ENCODE peak calls at places on chromosome 16, in five cellular contexts. R is AG10803, G is Peyer's patch, I is GM13976, U is cardiac muscle cell. C is an unnamed sample.

GRCh38 chr16:85656351-85657266 is 32.1 kb downstream of the GINS2 start:
- DNase-seq in R (peak; percentile 37), G (no peak), U (no peak), I (no peak), C (no peak)

GRCh38 chr16:78310990-78311561 is 211.6 kb downstream of the WWOX start:
- DNase-seq in R (peak; percentile 6), I (no peak), G (no peak), U (no peak), C (no peak)

GRCh38 chr16:71367243-71367976 is 8.9 kb downstream of the CALB2 start:
- DNase-seq in G (peak; percentile 62), U (peak; percentile 76), I (peak; percentile 72), R (peak; percentile 35), C (peak; percentile 89)

GRCh38 chr16:51971184-51971583 is 575.8 kb downstream of the TOX3 start:
- DNase-seq in I (no peak), U (peak; percentile 63), G (no peak), R (peak; percentile 17), C (peak; percentile 47)

GRCh38 chr16:86531193-86531550 is 20.8 kb downstream of the FOXF1 start:
- DNase-seq in R (no peak), U (no peak), I (no peak), G (no peak), C (no peak)

GRCh38 chr16:72783716-72784320 is 264.1 kb downstream of the ZFHX3 start:
- DNase-seq in R (peak; percentile 20), I (no peak), G (no peak), U (no peak), C (no peak)

GRCh38 chr16:59950431-59950830 is 1216.3 kb upstream of the GOT2 start:
- DNase-seq in U (no peak), G (no peak), I (no peak), R (peak; percentile 8), C (no peak)

GRCh38 chr16:20675488-20676267 is 21.8 kb downstream of the ACSM1 start:
- DNase-seq in U (peak; percentile 20), G (peak; percentile 61), I (peak; percentile 27), R (peak; percentile 5), C (no peak)

GRCh38 chr16:35425270-35425669 is 1965.9 kb downstream of the TP53TG3F start:
- DNase-seq in U (no peak), I (no peak), G (no peak), R (no peak), C (no peak)

GRCh38 chr16:21656795-21657768 is 4.7 kb upstream of the IGSF6 start:
- DNase-seq in G (no peak), U (peak; percentile 45), R (peak; percentile 63), I (peak; percentile 63), C (no peak)

GRCh38 chr16:63361032-63361624 is 1324.9 kb upstream of the CDH8 start:
- DNase-seq in G (no peak), I (peak; percentile 32), R (peak; percentile 65), U (peak; percentile 62), C (no peak)

GRCh38 chr16:54595636-54596035 is 309.0 kb upstream of the IRX3 start:
- DNase-seq in G (no peak), R (no peak), U (no peak), I (no peak), C (no peak)

GRCh38 chr16:89383095-89384003 is 107.0 kb downstream of the ANKRD11 start:
- DNase-seq in I (no peak), G (peak; percentile 76), R (no peak), U (peak; percentile 81), C (peak; percentile 54)

GRCh38 chr16:47507701-47508100 is 46.6 kb downstream of the PHKB start:
- DNase-seq in U (no peak), I (no peak), R (no peak), G (no peak), C (no peak)

GRCh38 chr16:53498984-53499383 is 4.0 kb downstream of the AKTIP start:
- DNase-seq in I (no peak), U (no peak), R (no peak), G (no peak), C (no peak)

GRCh38 chr16:84700518-84701277 is 898 bp downstream of the USP10 start:
- DNase-seq in G (no peak), I (peak; percentile 41), R (no peak), U (peak; percentile 35), C (no peak)

GRCh38 chr16:55499951-55500350 is 8.9 kb upstream of the LPCAT2 start:
- DNase-seq in I (peak; percentile 6), U (peak; percentile 32), G (no peak), R (peak; percentile 100), C (no peak)

GRCh38 chr16:24372824-24373223 is 116.7 kb downstream of the CACNG3 start:
- DNase-seq in G (no peak), I (no peak), U (no peak), R (no peak), C (no peak)

GRCh38 chr16:77775911-77776909 is 12.2 kb upstream of the VAT1L start:
- DNase-seq in G (no peak), R (no peak), U (no peak), I (no peak), C (no peak)

GRCh38 chr16:6177781-6178180 is 1080.2 kb upstream of the EEF2KMT start:
- DNase-seq in I (no peak), U (no peak), G (no peak), R (no peak), C (no peak)
- TF ChIP-seq CTCF in I (no peak), U (no peak), G (peak; percentile 8), R (no peak), C (no peak)

GRCh38 chr16:81137012-81137335 is 40.8 kb upstream of the GCSH start:
- DNase-seq in U (peak; percentile 22), R (peak; percentile 49), I (no peak), G (no peak), C (no peak)

GRCh38 chr16:81143921-81144471 is 47.8 kb upstream of the GCSH start:
- DNase-seq in G (no peak), R (no peak), U (no peak), I (no peak), C (no peak)

GRCh38 chr16:81142864-81143263 is 46.7 kb upstream of the GCSH start:
- DNase-seq in R (no peak), G (no peak), I (no peak), U (no peak), C (no peak)

GRCh38 chr16:81137754-81138153 is 41.6 kb upstream of the GCSH start:
- DNase-seq in I (no peak), U (no peak), R (no peak), G (no peak), C (no peak)

DNA sequence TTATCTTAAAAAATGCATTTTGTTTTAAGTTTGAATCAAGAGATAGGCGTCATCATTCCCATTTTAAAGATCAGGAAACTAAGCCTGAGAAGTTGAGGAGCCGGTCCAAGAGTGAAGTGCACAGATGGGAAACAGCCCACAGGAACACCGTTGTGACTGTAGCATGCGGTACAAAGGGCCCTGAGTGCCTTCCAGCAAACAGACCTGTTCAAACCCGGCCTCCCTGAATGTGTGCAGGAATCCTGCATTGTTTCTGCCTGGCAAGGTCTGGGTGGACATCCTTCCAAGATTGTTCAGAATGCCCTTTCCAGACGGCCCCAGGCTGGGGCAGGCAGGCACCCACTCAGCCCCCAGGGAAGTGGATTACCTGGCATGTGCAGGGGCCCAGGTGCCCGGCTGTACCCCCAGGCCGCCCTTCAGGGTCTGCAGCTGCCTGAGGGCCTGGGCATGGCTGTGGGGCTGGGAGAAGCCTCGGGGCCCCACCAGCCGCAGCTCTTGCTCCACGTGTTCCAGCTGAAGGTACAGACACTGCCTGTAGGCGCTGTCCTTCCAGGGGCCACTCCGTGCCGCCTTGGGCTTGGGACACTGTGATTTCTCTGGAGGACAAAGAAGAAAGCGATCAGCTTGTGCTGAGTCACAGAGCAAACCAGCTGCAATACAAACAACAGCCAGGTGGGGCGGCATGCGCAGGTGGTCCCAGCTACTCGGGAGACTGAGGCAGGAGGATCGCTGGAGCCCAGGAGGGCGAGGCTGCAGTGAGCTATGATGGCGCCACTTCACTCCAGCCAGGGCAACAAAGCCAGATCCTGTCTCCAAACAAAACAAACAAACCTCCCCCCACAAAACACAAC is 45.0 kb upstream of the GCSH start:
- DNase-seq in R (no peak), I (no peak), U (no peak), G (no peak), C (peak; percentile 23)
- TF ChIP-seq CTCF in R (peak; percentile 3), I (no peak), U (peak; percentile 30), G (no peak), C (peak; percentile 49)

GRCh38 chr16:11372073-11372923 is 27.0 kb downstream of the RMI2 start:
- DNase-seq in U (no peak), I (no peak), G (no peak), R (no peak), C (no peak)
- TF ChIP-seq CTCF in U (no peak), I (no peak), G (no peak), R (no peak), C (no peak)

GRCh38 chr16:57146735-57147134 is 39.1 kb downstream of the PSME3IP1 start:
- DNase-seq in U (peak; percentile 18), I (no peak), R (no peak), G (no peak), C (peak; percentile 47)
- TF ChIP-seq CTCF in U (peak; percentile 24), I (no peak), R (peak; percentile 23), G (peak; percentile 22), C (peak; percentile 29)